ENCODE peak calls at places on chromosomes 12 and 14, in seven cellular contexts. One of them, this sample, is unnamed.

GRCh38 chr12:68223067-68223747 is 2.4 kb downstream of the IL26 start:
- DNase-seq in heart left ventricle: peak
- DNase-seq in fibroblast of lung: peak
- DNase-seq in kidney: peak
- DNase-seq in mesenchymal stem cell: peak
- DNase-seq in endothelial cell of umbilical vein: peak
- DNase-seq in esophagus squamous epithelium: no peak
- DNase-seq in this sample: peak

GRCh38 chr14:101823081-101823480 is 61.6 kb downstream of the PPP2R5C start:
- DNase-seq in mesenchymal stem cell: peak
- DNase-seq in kidney: no peak
- DNase-seq in esophagus squamous epithelium: no peak
- DNase-seq in fibroblast of lung: peak
- DNase-seq in heart left ventricle: no peak
- DNase-seq in endothelial cell of umbilical vein: no peak
- DNase-seq in this sample: no peak

GRCh38 chr14:57061009-57061711 is 207.5 kb downstream of the EXOC5 start:
- DNase-seq in heart left ventricle: no peak
- DNase-seq in endothelial cell of umbilical vein: no peak
- DNase-seq in mesenchymal stem cell: no peak
- DNase-seq in fibroblast of lung: no peak
- DNase-seq in esophagus squamous epithelium: no peak
- DNase-seq in kidney: no peak
- DNase-seq in this sample: no peak

GRCh38 chr12:44078273-44078672 is 242.4 kb downstream of the TMEM117 start:
- DNase-seq in endothelial cell of umbilical vein: no peak
- DNase-seq in esophagus squamous epithelium: no peak
- DNase-seq in heart left ventricle: no peak
- DNase-seq in kidney: no peak
- DNase-seq in mesenchymal stem cell: no peak
- DNase-seq in fibroblast of lung: no peak
- DNase-seq in this sample: peak

GRCh38 chr14:95045836-95046430 is 111.4 kb downstream of the DICER1 start:
- DNase-seq in esophagus squamous epithelium: no peak
- DNase-seq in heart left ventricle: no peak
- DNase-seq in kidney: peak
- DNase-seq in endothelial cell of umbilical vein: no peak
- DNase-seq in mesenchymal stem cell: no peak
- DNase-seq in fibroblast of lung: no peak
- DNase-seq in this sample: no peak

GRCh38 chr12:26318661-26319068 is 123.3 kb downstream of the SSPN start:
- DNase-seq in kidney: peak
- DNase-seq in heart left ventricle: peak
- DNase-seq in mesenchymal stem cell: peak
- DNase-seq in esophagus squamous epithelium: no peak
- DNase-seq in fibroblast of lung: peak
- DNase-seq in endothelial cell of umbilical vein: peak
- DNase-seq in this sample: no peak

GRCh38 chr12:12899530-12900380 is 8.4 kb downstream of the GPRC5A start:
- DNase-seq in endothelial cell of umbilical vein: peak
- DNase-seq in kidney: no peak
- DNase-seq in fibroblast of lung: peak
- DNase-seq in mesenchymal stem cell: peak
- DNase-seq in esophagus squamous epithelium: no peak
- DNase-seq in heart left ventricle: no peak
- DNase-seq in this sample: peak

GRCh38 chr12:102195826-102196225 is 1.8 kb downstream of the PMCH start:
- DNase-seq in esophagus squamous epithelium: no peak
- DNase-seq in heart left ventricle: no peak
- DNase-seq in fibroblast of lung: no peak
- DNase-seq in endothelial cell of umbilical vein: peak
- DNase-seq in kidney: no peak
- DNase-seq in mesenchymal stem cell: no peak
- DNase-seq in this sample: no peak

GRCh38 chr12:48183876-48184548 is 568 bp downstream of the CCDC184 start:
- DNase-seq in fibroblast of lung: no peak
- DNase-seq in heart left ventricle: no peak
- DNase-seq in kidney: no peak
- DNase-seq in endothelial cell of umbilical vein: no peak
- DNase-seq in esophagus squamous epithelium: no peak
- DNase-seq in mesenchymal stem cell: no peak
- DNase-seq in this sample: no peak

GRCh38 chr12:6328045-6328779 is 13.7 kb downstream of the TNFRSF1A start:
- DNase-seq in kidney: no peak
- DNase-seq in endothelial cell of umbilical vein: no peak
- DNase-seq in mesenchymal stem cell: no peak
- DNase-seq in fibroblast of lung: no peak
- DNase-seq in esophagus squamous epithelium: no peak
- DNase-seq in heart left ventricle: no peak
- DNase-seq in this sample: no peak

GRCh38 chr12:6330192-6330591 is 11.7 kb downstream of the TNFRSF1A start:
- DNase-seq in endothelial cell of umbilical vein: no peak
- DNase-seq in esophagus squamous epithelium: no peak
- DNase-seq in kidney: peak
- DNase-seq in mesenchymal stem cell: no peak
- DNase-seq in heart left ventricle: no peak
- DNase-seq in fibroblast of lung: no peak
- DNase-seq in this sample: no peak

GRCh38 chr12:6329693-6330045 is 12.2 kb downstream of the TNFRSF1A start:
- DNase-seq in mesenchymal stem cell: no peak
- DNase-seq in heart left ventricle: no peak
- DNase-seq in esophagus squamous epithelium: no peak
- DNase-seq in endothelial cell of umbilical vein: no peak
- DNase-seq in kidney: peak
- DNase-seq in fibroblast of lung: no peak
- DNase-seq in this sample: no peak

GRCh38 chr12:6327591-6328041 is 14.3 kb downstream of the TNFRSF1A start:
- DNase-seq in endothelial cell of umbilical vein: no peak
- DNase-seq in fibroblast of lung: no peak
- DNase-seq in mesenchymal stem cell: no peak
- DNase-seq in heart left ventricle: peak
- DNase-seq in kidney: peak
- DNase-seq in esophagus squamous epithelium: no peak
- DNase-seq in this sample: no peak

DNA sequence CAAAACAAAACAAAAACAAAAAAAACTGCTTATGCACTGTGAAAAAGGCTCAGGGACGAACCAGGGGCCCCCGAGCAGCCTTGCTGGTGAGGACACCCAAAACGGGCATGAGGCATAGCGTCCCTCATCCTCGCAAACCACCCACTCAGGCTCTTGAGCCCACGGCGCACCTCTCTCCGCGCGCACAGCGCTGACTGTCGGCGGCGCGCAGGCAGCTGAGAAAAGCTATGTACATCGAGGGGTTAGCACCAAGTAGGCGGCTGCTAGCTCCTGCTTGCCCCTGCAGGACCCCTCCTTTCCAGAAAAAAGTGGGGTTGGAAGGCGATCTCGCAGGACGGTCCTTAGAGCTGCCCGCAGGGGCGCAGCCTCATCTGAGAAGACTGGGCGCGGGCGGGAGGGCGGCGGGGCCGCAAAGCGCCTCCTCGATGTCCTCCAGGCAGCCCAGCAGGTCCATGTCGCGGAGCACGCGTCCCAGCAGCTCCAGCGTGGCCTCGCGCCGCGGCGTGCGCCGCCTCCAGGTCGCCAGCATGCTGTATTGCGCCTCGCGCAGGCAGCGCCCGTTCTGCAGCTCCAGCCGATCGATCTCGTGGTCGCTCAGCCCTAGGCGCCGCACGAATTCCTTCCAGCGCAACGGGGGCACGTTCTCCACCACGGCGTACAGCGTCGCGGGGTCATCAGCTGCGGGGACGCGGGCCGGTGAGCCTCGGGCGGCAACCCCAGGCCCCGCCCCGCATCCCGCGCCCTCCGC is 12.8 kb downstream of the TNFRSF1A start:
- DNase-seq in kidney: peak
- DNase-seq in mesenchymal stem cell: no peak
- DNase-seq in heart left ventricle: no peak
- DNase-seq in endothelial cell of umbilical vein: no peak
- DNase-seq in fibroblast of lung: no peak
- DNase-seq in esophagus squamous epithelium: no peak
- DNase-seq in this sample: no peak
- H3K27ac ChIP-seq in kidney: no peak
- H3K27ac ChIP-seq in mesenchymal stem cell: no peak
- H3K27ac ChIP-seq in heart left ventricle: no peak
- H3K27ac ChIP-seq in endothelial cell of umbilical vein: no peak
- H3K27ac ChIP-seq in fibroblast of lung: no peak
- H3K27ac ChIP-seq in esophagus squamous epithelium: peak
- H3K27ac ChIP-seq in this sample: no peak

GRCh38 chr12:56236091-56236490 is 6.2 kb downstream of the SLC39A5 start:
- DNase-seq in fibroblast of lung: no peak
- DNase-seq in mesenchymal stem cell: no peak
- DNase-seq in endothelial cell of umbilical vein: no peak
- DNase-seq in kidney: no peak
- DNase-seq in heart left ventricle: no peak
- DNase-seq in esophagus squamous epithelium: no peak
- DNase-seq in this sample: no peak
- H3K4me3 ChIP-seq in fibroblast of lung: no peak
- H3K4me3 ChIP-seq in mesenchymal stem cell: no peak
- H3K4me3 ChIP-seq in endothelial cell of umbilical vein: no peak
- H3K4me3 ChIP-seq in kidney: no peak
- H3K4me3 ChIP-seq in heart left ventricle: no peak
- H3K4me3 ChIP-seq in esophagus squamous epithelium: no peak
- H3K4me3 ChIP-seq in this sample: no peak

DNA sequence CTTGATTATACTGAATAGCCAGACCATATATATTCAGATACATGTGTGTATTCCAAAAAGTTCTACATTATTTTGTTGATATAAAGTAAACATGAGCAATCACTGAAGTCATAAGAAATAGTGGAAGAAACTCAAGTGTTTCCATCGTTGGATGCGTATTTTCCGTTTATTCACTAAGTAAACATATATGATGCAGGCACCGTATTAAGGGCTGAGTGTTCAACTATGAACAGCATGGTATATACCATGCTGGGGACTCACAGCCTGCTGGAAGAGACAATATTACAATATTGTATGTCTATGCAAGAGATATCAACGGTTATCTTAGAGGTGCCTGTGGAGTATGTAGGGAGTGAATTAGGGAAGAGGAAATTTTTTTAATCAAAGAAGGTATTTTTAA is 1.2 kb downstream of the PYROXD1 start:
- DNase-seq in endothelial cell of umbilical vein: no peak
- DNase-seq in kidney: no peak
- DNase-seq in esophagus squamous epithelium: no peak
- DNase-seq in mesenchymal stem cell: peak
- DNase-seq in fibroblast of lung: peak
- DNase-seq in heart left ventricle: no peak
- DNase-seq in this sample: no peak
- H3K27ac ChIP-seq in endothelial cell of umbilical vein: no peak
- H3K27ac ChIP-seq in kidney: no peak
- H3K27ac ChIP-seq in esophagus squamous epithelium: no peak
- H3K27ac ChIP-seq in mesenchymal stem cell: no peak
- H3K27ac ChIP-seq in fibroblast of lung: peak
- H3K27ac ChIP-seq in heart left ventricle: no peak
- H3K27ac ChIP-seq in this sample: peak

GRCh38 chr12:120842595-120842994 is 61.6 kb downstream of the SPPL3 start:
- DNase-seq in endothelial cell of umbilical vein: no peak
- DNase-seq in fibroblast of lung: no peak
- DNase-seq in heart left ventricle: no peak
- DNase-seq in mesenchymal stem cell: no peak
- DNase-seq in kidney: no peak
- DNase-seq in esophagus squamous epithelium: no peak
- DNase-seq in this sample: peak

GRCh38 chr12:120844768-120845449 is 59.2 kb downstream of the SPPL3 start:
- DNase-seq in heart left ventricle: no peak
- DNase-seq in kidney: no peak
- DNase-seq in mesenchymal stem cell: no peak
- DNase-seq in esophagus squamous epithelium: no peak
- DNase-seq in endothelial cell of umbilical vein: no peak
- DNase-seq in fibroblast of lung: no peak
- DNase-seq in this sample: no peak

GRCh38 chr12:120843472-120843871 is 60.7 kb downstream of the SPPL3 start:
- DNase-seq in heart left ventricle: no peak
- DNase-seq in kidney: no peak
- DNase-seq in fibroblast of lung: no peak
- DNase-seq in esophagus squamous epithelium: no peak
- DNase-seq in mesenchymal stem cell: no peak
- DNase-seq in endothelial cell of umbilical vein: no peak
- DNase-seq in this sample: no peak

GRCh38 chr12:120845696-120846095 is 58.5 kb downstream of the SPPL3 start:
- DNase-seq in fibroblast of lung: no peak
- DNase-seq in mesenchymal stem cell: no peak
- DNase-seq in heart left ventricle: no peak
- DNase-seq in esophagus squamous epithelium: no peak
- DNase-seq in endothelial cell of umbilical vein: no peak
- DNase-seq in kidney: no peak
- DNase-seq in this sample: no peak

DNA sequence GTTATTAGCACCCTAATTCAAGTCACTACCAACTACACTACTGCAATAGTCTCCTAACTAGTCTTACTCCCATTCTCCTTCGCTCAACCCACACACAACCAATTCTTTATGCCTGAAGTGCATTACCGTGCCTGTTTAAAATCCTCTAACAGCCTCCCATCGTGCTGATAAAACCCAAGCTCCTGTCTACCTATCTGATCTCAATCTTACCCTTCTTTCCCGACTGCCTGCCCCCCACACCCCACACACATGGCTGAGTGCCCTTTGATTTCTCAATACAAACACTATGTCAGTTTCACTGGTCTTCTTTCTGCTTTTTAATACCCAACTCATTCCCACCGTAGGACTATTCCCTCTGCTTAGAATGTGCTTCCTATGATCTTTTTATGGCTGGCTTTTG is 59.9 kb downstream of the SPPL3 start:
- DNase-seq in kidney: no peak
- DNase-seq in heart left ventricle: no peak
- DNase-seq in fibroblast of lung: no peak
- DNase-seq in mesenchymal stem cell: no peak
- DNase-seq in esophagus squamous epithelium: no peak
- DNase-seq in endothelial cell of umbilical vein: no peak
- DNase-seq in this sample: no peak
- H3K4me3 ChIP-seq in kidney: no peak
- H3K4me3 ChIP-seq in heart left ventricle: no peak
- H3K4me3 ChIP-seq in fibroblast of lung: no peak
- H3K4me3 ChIP-seq in mesenchymal stem cell: no peak
- H3K4me3 ChIP-seq in esophagus squamous epithelium: no peak
- H3K4me3 ChIP-seq in endothelial cell of umbilical vein: no peak
- H3K4me3 ChIP-seq in this sample: no peak

DNA sequence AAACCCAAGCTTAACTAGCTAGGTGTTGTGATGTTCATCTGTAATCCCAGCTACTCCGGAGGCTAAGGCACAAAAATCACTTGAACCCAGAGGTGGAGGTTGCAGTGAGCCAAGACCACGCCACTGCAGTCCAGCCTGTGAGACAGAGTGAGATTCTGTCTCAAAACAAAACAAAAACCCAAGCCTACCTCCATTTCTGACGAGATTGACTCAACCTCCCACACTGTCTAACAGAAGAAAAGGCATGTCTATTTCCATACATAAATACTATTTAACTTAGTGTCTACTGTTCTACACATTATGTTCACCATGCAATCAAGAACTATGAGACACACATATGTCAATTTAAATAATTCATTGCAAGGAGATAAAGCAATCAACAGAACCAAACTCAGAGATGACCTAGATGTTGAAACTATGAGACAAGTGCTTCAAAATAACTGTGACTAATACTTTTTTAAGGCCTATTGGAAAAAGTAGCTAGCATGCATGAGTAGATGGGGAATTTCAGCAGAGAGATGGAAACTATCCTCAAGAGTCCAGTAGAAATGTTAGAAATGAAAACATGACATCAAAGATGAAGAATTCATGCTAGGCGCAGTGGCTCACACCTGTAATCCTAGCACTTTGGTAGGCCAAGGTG is 75.9 kb upstream of the DHRS4 start:
- DNase-seq in endothelial cell of umbilical vein: no peak
- DNase-seq in kidney: no peak
- DNase-seq in mesenchymal stem cell: no peak
- DNase-seq in heart left ventricle: no peak
- DNase-seq in esophagus squamous epithelium: no peak
- DNase-seq in fibroblast of lung: no peak
- DNase-seq in this sample: no peak
- H3K27ac ChIP-seq in endothelial cell of umbilical vein: no peak
- H3K27ac ChIP-seq in kidney: no peak
- H3K27ac ChIP-seq in mesenchymal stem cell: no peak
- H3K27ac ChIP-seq in heart left ventricle: no peak
- H3K27ac ChIP-seq in esophagus squamous epithelium: no peak
- H3K27ac ChIP-seq in fibroblast of lung: no peak
- H3K27ac ChIP-seq in this sample: no peak

This sample was measured in A673.